ENCODE peak calls at places on chromosomes 16 and 17, in five cellular contexts. One of them, this sample, is unnamed.

GRCh38 chr17:55290721-55291507 is 26.2 kb downstream of the HLF start:
- DNase-seq in adrenal gland: no peak
- DNase-seq in ovary: no peak
- DNase-seq in mucosa of descending colon: no peak
- DNase-seq in SJCRH30: no peak
- DNase-seq in this sample: no peak

GRCh38 chr17:59763861-59764260 is 56.4 kb downstream of the VMP1 start:
- DNase-seq in adrenal gland: no peak
- DNase-seq in ovary: no peak
- DNase-seq in mucosa of descending colon: no peak
- DNase-seq in SJCRH30: peak; percentile 65
- DNase-seq in this sample: no peak

GRCh38 chr16:10557750-10558149 is 22.6 kb downstream of the EMP2 start:
- DNase-seq in adrenal gland: no peak
- DNase-seq in ovary: no peak
- DNase-seq in mucosa of descending colon: no peak
- DNase-seq in SJCRH30: no peak
- DNase-seq in this sample: no peak

GRCh38 chr16:10968509-10968908 is 24.1 kb downstream of the CLEC16A start:
- DNase-seq in adrenal gland: no peak
- DNase-seq in ovary: no peak
- DNase-seq in mucosa of descending colon: no peak
- DNase-seq in SJCRH30: no peak
- DNase-seq in this sample: no peak

GRCh38 chr16:65782537-65783290 is 583.8 kb upstream of the CDH5 start:
- DNase-seq in adrenal gland: peak; percentile 39
- DNase-seq in ovary: no peak
- DNase-seq in mucosa of descending colon: no peak
- DNase-seq in SJCRH30: no peak
- DNase-seq in this sample: no peak

GRCh38 chr16:71441348-71441781 is 489 bp downstream of the TLE7 start:
- DNase-seq in adrenal gland: no peak
- DNase-seq in ovary: no peak
- DNase-seq in mucosa of descending colon: no peak
- DNase-seq in SJCRH30: no peak
- DNase-seq in this sample: no peak

GRCh38 chr17:77127735-77128361 is 12.9 kb upstream of the SEC14L1 start:
- DNase-seq in adrenal gland: peak; percentile 56
- DNase-seq in ovary: no peak
- DNase-seq in mucosa of descending colon: peak; percentile 80
- DNase-seq in SJCRH30: no peak
- DNase-seq in this sample: peak; percentile 76

GRCh38 chr16:79639576-79640311 is 39.2 kb upstream of the MAF start:
- DNase-seq in adrenal gland: no peak
- DNase-seq in ovary: no peak
- DNase-seq in mucosa of descending colon: no peak
- DNase-seq in SJCRH30: no peak
- DNase-seq in this sample: no peak

GRCh38 chr16:55125818-55126385 is 195.2 kb downstream of the IRX5 start:
- DNase-seq in adrenal gland: no peak
- DNase-seq in ovary: no peak
- DNase-seq in mucosa of descending colon: no peak
- DNase-seq in SJCRH30: no peak
- DNase-seq in this sample: no peak

GRCh38 chr16:11672206-11673090 is 4.2 kb downstream of the SNN start:
- DNase-seq in adrenal gland: no peak
- DNase-seq in ovary: no peak
- DNase-seq in mucosa of descending colon: peak; percentile 71
- DNase-seq in SJCRH30: no peak
- DNase-seq in this sample: no peak

GRCh38 chr16:82287948-82288347 is 117.9 kb upstream of the MPHOSPH6 start:
- DNase-seq in adrenal gland: no peak
- DNase-seq in ovary: no peak
- DNase-seq in mucosa of descending colon: no peak
- DNase-seq in SJCRH30: no peak
- DNase-seq in this sample: no peak

GRCh38 chr16:57026778-57027062 is 37.4 kb downstream of the NLRC5 start:
- DNase-seq in adrenal gland: no peak
- DNase-seq in ovary: no peak
- DNase-seq in mucosa of descending colon: no peak
- DNase-seq in SJCRH30: no peak
- DNase-seq in this sample: no peak

GRCh38 chr16:57845115-57845514 is 42.8 kb upstream of the KIFC3 start:
- DNase-seq in adrenal gland: no peak
- DNase-seq in ovary: no peak
- DNase-seq in mucosa of descending colon: no peak
- DNase-seq in SJCRH30: no peak
- DNase-seq in this sample: no peak

GRCh38 chr17:4236456-4236855 is 27.3 kb downstream of the ANKFY1 start:
- DNase-seq in adrenal gland: no peak
- DNase-seq in ovary: no peak
- DNase-seq in mucosa of descending colon: no peak
- DNase-seq in SJCRH30: no peak
- DNase-seq in this sample: no peak

GRCh38 chr17:12637015-12637414 is 28.7 kb upstream of the MYOCD start:
- DNase-seq in adrenal gland: no peak
- DNase-seq in ovary: no peak
- DNase-seq in mucosa of descending colon: no peak
- DNase-seq in SJCRH30: peak; percentile 51
- DNase-seq in this sample: no peak

GRCh38 chr17:17742133-17742621 is 60.9 kb downstream of the RAI1 start:
- DNase-seq in adrenal gland: no peak
- DNase-seq in ovary: no peak
- DNase-seq in mucosa of descending colon: no peak
- DNase-seq in SJCRH30: no peak
- DNase-seq in this sample: no peak

GRCh38 chr17:38724337-38724988 is 5.7 kb upstream of the CISD3 start:
- DNase-seq in adrenal gland: peak; percentile 78
- DNase-seq in ovary: no peak
- DNase-seq in mucosa of descending colon: no peak
- DNase-seq in SJCRH30: peak; percentile 90
- DNase-seq in this sample: no peak

GRCh38 chr17:42566215-42566872 is 556 bp upstream of the MLX start:
- DNase-seq in adrenal gland: no peak
- DNase-seq in ovary: no peak
- DNase-seq in mucosa of descending colon: no peak
- DNase-seq in SJCRH30: no peak
- DNase-seq in this sample: no peak

GRCh38 chr17:21199311-21199710 is 14.7 kb downstream of the TMEM11 start:
- DNase-seq in adrenal gland: no peak
- DNase-seq in ovary: no peak
- DNase-seq in mucosa of descending colon: no peak
- DNase-seq in SJCRH30: peak; percentile 88
- DNase-seq in this sample: no peak

GRCh38 chr16:51524555-51525373 is 373.7 kb upstream of the SALL1 start:
- DNase-seq in adrenal gland: no peak
- DNase-seq in ovary: no peak
- DNase-seq in mucosa of descending colon: no peak
- DNase-seq in SJCRH30: no peak
- DNase-seq in this sample: no peak

GRCh38 chr17:63974594-63975192 is 2.0 kb upstream of the SCN4A start:
- DNase-seq in adrenal gland: no peak
- DNase-seq in ovary: no peak
- DNase-seq in mucosa of descending colon: no peak
- DNase-seq in SJCRH30: no peak
- DNase-seq in this sample: no peak

GRCh38 chr17:36939059-36939943 is 2.0 kb downstream of the LHX1 start:
- DNase-seq in adrenal gland: no peak
- DNase-seq in ovary: no peak
- DNase-seq in mucosa of descending colon: no peak
- DNase-seq in SJCRH30: no peak
- DNase-seq in this sample: no peak

GRCh38 chr16:9077001-9077809 is 14.2 kb upstream of the HAPSTR1 start:
- DNase-seq in adrenal gland: peak; percentile 58
- DNase-seq in ovary: no peak
- DNase-seq in mucosa of descending colon: no peak
- DNase-seq in SJCRH30: no peak
- DNase-seq in this sample: no peak

GRCh38 chr16:14564881-14565687 is 65.0 kb downstream of the PARN start:
- DNase-seq in adrenal gland: no peak
- DNase-seq in ovary: no peak
- DNase-seq in mucosa of descending colon: no peak
- DNase-seq in SJCRH30: no peak
- DNase-seq in this sample: peak; percentile 68

GRCh38 chr16:85028638-85029412 is 1.2 kb downstream of the KIAA0513 start:
- DNase-seq in adrenal gland: peak; percentile 86
- DNase-seq in ovary: no peak
- DNase-seq in mucosa of descending colon: peak; percentile 85
- DNase-seq in SJCRH30: peak; percentile 46
- DNase-seq in this sample: peak; percentile 70

GRCh38 chr16:66273644-66274334 is 92.7 kb upstream of the CDH5 start:
- DNase-seq in adrenal gland: no peak
- DNase-seq in ovary: no peak
- DNase-seq in mucosa of descending colon: no peak
- DNase-seq in SJCRH30: peak; percentile 71
- DNase-seq in this sample: no peak

GRCh38 chr16:12027091-12027490 is 50.6 kb downstream of the SNX29 start:
- DNase-seq in adrenal gland: no peak
- DNase-seq in ovary: no peak
- DNase-seq in mucosa of descending colon: no peak
- DNase-seq in SJCRH30: no peak
- DNase-seq in this sample: no peak

GRCh38 chr17:36133629-36134259 is 30.1 kb downstream of the CCL4 start:
- DNase-seq in adrenal gland: peak; percentile 33
- DNase-seq in ovary: no peak
- DNase-seq in mucosa of descending colon: no peak
- DNase-seq in SJCRH30: peak; percentile 13
- DNase-seq in this sample: peak; percentile 61

GRCh38 chr17:58193641-58194259 is 1.2 kb downstream of the EPX start:
- DNase-seq in adrenal gland: no peak
- DNase-seq in ovary: no peak
- DNase-seq in mucosa of descending colon: no peak
- DNase-seq in SJCRH30: no peak
- DNase-seq in this sample: no peak

GRCh38 chr16:81928975-81929374 is 82.3 kb downstream of the SDR42E1 start:
- DNase-seq in adrenal gland: no peak
- DNase-seq in ovary: no peak
- DNase-seq in mucosa of descending colon: no peak
- DNase-seq in SJCRH30: peak; percentile 2
- DNase-seq in this sample: no peak

GRCh38 chr17:75612906-75613626 is 20.2 kb upstream of the SMIM5 start:
- DNase-seq in adrenal gland: no peak
- DNase-seq in ovary: no peak
- DNase-seq in mucosa of descending colon: no peak
- DNase-seq in SJCRH30: no peak
- DNase-seq in this sample: no peak

DNA sequence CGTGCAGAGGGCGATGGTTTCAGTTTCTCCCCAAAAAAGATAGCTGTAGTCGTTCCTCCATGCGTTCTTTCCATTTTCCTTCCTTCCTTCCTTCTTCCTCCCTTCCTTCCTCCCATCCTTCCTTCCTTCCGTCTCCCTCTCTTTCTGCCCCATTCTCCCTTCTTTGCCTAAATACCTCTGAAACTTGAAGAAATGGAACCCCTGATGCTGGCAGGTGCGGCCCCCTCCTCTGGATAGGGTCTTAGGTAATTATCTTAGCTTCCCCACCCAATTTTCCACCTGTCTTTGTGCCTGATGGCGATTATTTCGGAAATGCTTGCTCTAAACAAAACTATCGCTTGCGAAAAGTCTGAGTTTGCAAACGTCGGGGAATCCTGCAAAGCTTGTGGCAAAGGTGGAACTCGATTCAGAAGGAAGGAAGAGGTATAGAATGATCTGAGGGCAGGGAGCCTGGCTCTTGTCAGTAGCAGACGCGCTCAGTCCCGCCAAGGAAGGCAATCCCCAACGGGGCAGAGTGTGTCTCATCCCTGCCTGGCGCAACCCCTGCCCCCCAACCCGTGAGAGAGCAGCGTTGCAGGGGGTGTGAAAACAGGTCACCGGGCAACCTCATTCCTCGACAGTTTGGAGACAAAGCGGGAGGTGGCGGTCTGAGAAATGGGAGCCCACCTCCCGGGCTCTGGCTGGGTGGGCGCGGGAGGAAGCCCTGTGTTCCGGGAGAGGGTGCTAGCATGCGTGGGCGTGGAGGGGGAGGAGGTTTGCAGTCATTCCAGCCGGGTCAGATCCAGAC is 2.9 kb upstream of the CBX8 start:
- DNase-seq in adrenal gland: no peak
- DNase-seq in ovary: no peak
- DNase-seq in mucosa of descending colon: no peak
- DNase-seq in SJCRH30: no peak
- DNase-seq in this sample: no peak
- H3K4me3 ChIP-seq in adrenal gland: no peak overlapping the region
- H3K4me3 ChIP-seq in ovary: no peak overlapping the region
- H3K4me3 ChIP-seq in mucosa of descending colon: no peak overlapping the region
- H3K4me3 ChIP-seq in SJCRH30: no peak overlapping the region
- H3K4me3 ChIP-seq in this sample: no peak overlapping the region

GRCh38 chr16:68563631-68564366 is 24.7 kb downstream of the ZFP90 start:
- DNase-seq in adrenal gland: no peak
- DNase-seq in ovary: no peak
- DNase-seq in mucosa of descending colon: no peak
- DNase-seq in SJCRH30: peak; percentile 2
- DNase-seq in this sample: no peak
- H3K9me3 ChIP-seq in adrenal gland: peaks cover 94% of the 10 kb centered on the region
- H3K9me3 ChIP-seq in ovary: peaks cover 52% of the 10 kb centered on the region
- H3K9me3 ChIP-seq in mucosa of descending colon: peaks cover 100% of the 10 kb centered on the region
- H3K9me3 ChIP-seq in SJCRH30: peaks cover 38% of the 10 kb centered on the region
- H3K9me3 ChIP-seq in this sample: peaks cover 3% of the 10 kb centered on the region

GRCh38 chr16:87539113-87539512 is 46.3 kb upstream of the ZCCHC14 start:
- DNase-seq in adrenal gland: no peak
- DNase-seq in ovary: no peak
- DNase-seq in mucosa of descending colon: no peak
- DNase-seq in SJCRH30: no peak
- DNase-seq in this sample: no peak
- H3K4me3 ChIP-seq in adrenal gland: no peak overlapping the region
- H3K4me3 ChIP-seq in ovary: no peak overlapping the region
- H3K4me3 ChIP-seq in mucosa of descending colon: no peak overlapping the region
- H3K4me3 ChIP-seq in SJCRH30: no peak overlapping the region
- H3K4me3 ChIP-seq in this sample: no peak overlapping the region

GRCh38 chr17:81809556-81809998 is 5.6 kb downstream of the GCGR start:
- DNase-seq in adrenal gland: no peak
- DNase-seq in ovary: no peak
- DNase-seq in mucosa of descending colon: no peak
- DNase-seq in SJCRH30: no peak
- DNase-seq in this sample: no peak

GRCh38 chr17:81812571-81813370 is 8.8 kb downstream of the GCGR start:
- DNase-seq in adrenal gland: no peak
- DNase-seq in ovary: no peak
- DNase-seq in mucosa of descending colon: no peak
- DNase-seq in SJCRH30: no peak
- DNase-seq in this sample: no peak

GRCh38 chr17:81811705-81812570 is 8.0 kb downstream of the GCGR start:
- DNase-seq in adrenal gland: no peak
- DNase-seq in ovary: no peak
- DNase-seq in mucosa of descending colon: no peak
- DNase-seq in SJCRH30: no peak
- DNase-seq in this sample: no peak

GRCh38 chr17:81810476-81810875 is 6.5 kb downstream of the GCGR start:
- DNase-seq in adrenal gland: no peak
- DNase-seq in ovary: no peak
- DNase-seq in mucosa of descending colon: no peak
- DNase-seq in SJCRH30: no peak
- DNase-seq in this sample: no peak

GRCh38 chr17:81810892-81811704 is 7.1 kb downstream of the GCGR start:
- DNase-seq in adrenal gland: no peak
- DNase-seq in ovary: no peak
- DNase-seq in mucosa of descending colon: no peak
- DNase-seq in SJCRH30: no peak
- DNase-seq in this sample: no peak
- H3K9me3 ChIP-seq in adrenal gland: no peaks in the 10 kb centered on the region
- H3K9me3 ChIP-seq in ovary: no peaks in the 10 kb centered on the region
- H3K9me3 ChIP-seq in mucosa of descending colon: no peaks in the 10 kb centered on the region
- H3K9me3 ChIP-seq in SJCRH30: no peaks in the 10 kb centered on the region
- H3K9me3 ChIP-seq in this sample: no peaks in the 10 kb centered on the region

GRCh38 chr17:50468120-50469004 is at the start of gene CHAD:
- DNase-seq in adrenal gland: peak; percentile 49
- DNase-seq in ovary: peak; percentile 51
- DNase-seq in mucosa of descending colon: peak; percentile 57
- DNase-seq in SJCRH30: no peak
- DNase-seq in this sample: no peak
- H3K4me3 ChIP-seq in adrenal gland: peak within 1 kb of the TSS; percentile 28
- H3K4me3 ChIP-seq in ovary: peak within 1 kb of the TSS; percentile 24
- H3K4me3 ChIP-seq in mucosa of descending colon: no peak within 1 kb of the TSS
- H3K4me3 ChIP-seq in SJCRH30: peak within 1 kb of the TSS; percentile 2
- H3K4me3 ChIP-seq in this sample: peak within 1 kb of the TSS; percentile 15